ENCODE peak calls at places on chromosomes 12 and 14, in seven cellular contexts. Z is psoas muscle, D is ELR, U is HFFc6, T is mucosa of gallbladder, G is DMS 273 treated with DMSO at 0.1 percent for 48 hours, M is hippocampal formation. W is an unnamed sample.
A peak's percentile ranks its signal among the peaks of the same experiment; 100 is the strongest.

GRCh38 chr12:52387859-52388258 is 2.4 kb upstream of the KRT84 start:
- DNase-seq in T (no peak), Z (no peak), M (no peak), G (no peak), U (no peak), D (no peak), W (no peak)

GRCh38 chr12:62250671-62251608 is 9.3 kb upstream of the USP15 start:
- DNase-seq in T (no peak), U (peak; percentile 73), Z (no peak), M (no peak), D (peak; percentile 24), G (no peak), W (no peak)

GRCh38 chr14:22391908-22392307 is 197.1 kb downstream of the DAD1 start:
- DNase-seq in D (peak; percentile 71), M (peak; percentile 52), G (peak; percentile 68), Z (no peak), T (peak; percentile 73), U (peak; percentile 67), W (peak; percentile 16)

GRCh38 chr14:56594428-56594827 is 14.8 kb downstream of the TMEM260 start:
- DNase-seq in U (no peak), Z (no peak), T (no peak), D (no peak), G (no peak), M (no peak), W (no peak)

GRCh38 chr12:86945685-86946196 is 689.5 kb upstream of the MGAT4C start:
- DNase-seq in M (no peak), G (no peak), U (no peak), Z (no peak), T (no peak), D (no peak), W (no peak)

GRCh38 chr12:110638792-110639191 is 24.9 kb downstream of the TCTN1 start:
- DNase-seq in Z (no peak), D (no peak), U (no peak), G (no peak), T (no peak), M (no peak), W (no peak)

GRCh38 chr14:58280954-58281787 is 17.2 kb upstream of the ARID4A start:
- DNase-seq in U (peak; percentile 97), G (no peak), T (peak; percentile 71), Z (no peak), D (peak; percentile 78), M (no peak), W (peak; percentile 32)

GRCh38 chr14:74562515-74563232 is 49.4 kb downstream of the LTBP2 start:
- DNase-seq in Z (peak; percentile 35), G (no peak), D (no peak), T (no peak), U (no peak), M (no peak), W (no peak)

GRCh38 chr12:54138219-54138618 is 50.6 kb downstream of the SMUG1 start:
- DNase-seq in U (no peak), M (no peak), Z (no peak), G (no peak), D (no peak), T (no peak), W (no peak)

GRCh38 chr14:70822706-70823185 is 13.4 kb upstream of the MAP3K9 start:
- DNase-seq in D (peak; percentile 43), G (no peak), U (no peak), M (no peak), T (peak; percentile 19), Z (no peak), W (no peak)

GRCh38 chr14:72801381-72801812 is 92.5 kb downstream of the DPF3 start:
- DNase-seq in T (no peak), D (peak; percentile 96), M (no peak), G (no peak), U (peak; percentile 91), Z (no peak), W (no peak)

GRCh38 chr12:128240745-128241144 is 26.2 kb upstream of the TMEM132C start:
- DNase-seq in T (no peak), D (no peak), Z (no peak), M (no peak), U (no peak), G (no peak), W (no peak)

GRCh38 chr12:75611041-75611440 is 99.6 kb upstream of the KRR1 start:
- DNase-seq in T (no peak), D (no peak), Z (no peak), U (no peak), M (no peak), G (no peak), W (no peak)

GRCh38 chr12:132397934-132398385 is 68.6 kb upstream of the GALNT9 start:
- DNase-seq in G (no peak), T (no peak), Z (no peak), U (no peak), D (no peak), M (no peak), W (no peak)

GRCh38 chr12:75460194-75460593 is 20.4 kb upstream of the GLIPR1 start:
- DNase-seq in G (no peak), D (no peak), T (no peak), Z (no peak), M (no peak), U (no peak), W (no peak)

GRCh38 chr14:70816525-70816924 is 7.2 kb upstream of the MAP3K9 start:
- DNase-seq in U (no peak), Z (no peak), T (no peak), D (no peak), M (no peak), G (no peak), W (no peak)

GRCh38 chr14:75259510-75259855 is 19.1 kb upstream of the FOS start:
- DNase-seq in U (peak; percentile 60), T (no peak), G (peak; percentile 57), D (peak; percentile 68), Z (no peak), M (no peak), W (no peak)

GRCh38 chr14:36514278-36515104 is 5.5 kb downstream of the NKX2-1 start:
- DNase-seq in U (no peak), T (no peak), Z (no peak), G (no peak), D (no peak), M (no peak), W (no peak)

GRCh38 chr12:75862692-75863471 is 168.7 kb downstream of the PHLDA1 start:
- DNase-seq in U (peak; percentile 78), G (no peak), M (no peak), Z (no peak), D (peak; percentile 96), T (no peak), W (no peak)

GRCh38 chr12:50055831-50056628 is 1.4 kb upstream of the ASIC1 start:
- DNase-seq in G (no peak), M (peak; percentile 17), Z (no peak), U (no peak), D (peak; percentile 61), T (peak; percentile 40), W (peak; percentile 40)

GRCh38 chr14:96267336-96267735 is 11.3 kb downstream of the BDKRB1 start:
- DNase-seq in D (peak; percentile 60), Z (no peak), U (peak; percentile 84), G (peak; percentile 40), M (no peak), T (no peak), W (no peak)

GRCh38 chr12:40692617-40693502 is 621 bp downstream of the CNTN1 start:
- DNase-seq in U (no peak), G (peak; percentile 62), T (peak; percentile 16), Z (peak; percentile 54), M (peak; percentile 15), D (no peak), W (peak; percentile 32)

GRCh38 chr12:48779869-48780268 is 9.0 kb downstream of the ADCY6 start:
- DNase-seq in G (no peak), D (peak; percentile 39), T (no peak), M (no peak), Z (peak; percentile 59), U (peak; percentile 29), W (no peak)

GRCh38 chr12:15693233-15693911 is 95.8 kb downstream of the EPS8 start:
- DNase-seq in Z (no peak), G (no peak), U (peak; percentile 45), M (no peak), D (peak; percentile 52), T (no peak), W (no peak)

GRCh38 chr14:63949696-63950095 is 96.9 kb downstream of the SYNE2 start:
- DNase-seq in U (peak; percentile 16), T (no peak), Z (no peak), G (no peak), M (no peak), D (peak; percentile 4), W (no peak)

GRCh38 chr12:92861381-92861780 is 67.7 kb downstream of the EEA1 start:
- DNase-seq in T (no peak), D (no peak), G (no peak), U (no peak), M (no peak), Z (no peak), W (no peak)

GRCh38 chr14:29926701-29927595 is 699 bp downstream of the PRKD1 start:
- DNase-seq in G (no peak), M (peak; percentile 57), T (peak; percentile 36), D (peak; percentile 57), Z (peak; percentile 82), U (peak; percentile 41), W (peak; percentile 28)

GRCh38 chr14:102811254-102811963 is 34.2 kb downstream of the TRAF3 start:
- DNase-seq in Z (no peak), U (no peak), T (no peak), G (no peak), D (no peak), M (no peak), W (no peak)